ENCODE peak calls at places on chromosome 5, in eight cellular contexts. B is stomach, V is lower lobe of right lung, D is IMR-90, Z is pancreas, X is hepatocyte, E is cardiac fibroblast, H is aorta. M is an unnamed sample.

GRCh38 chr5:159854916-159855315 is 61.4 kb upstream of the ADRA1B start:
- DNase-seq in H (no peak), B (no peak), Z (no peak), X (no peak), V (no peak), E (peak; percentile 48), D (peak; percentile 34), M (no peak)

GRCh38 chr5:168443533-168443932 is 42.7 kb upstream of the RARS1 start:
- DNase-seq in E (no peak), D (no peak), H (no peak), V (no peak), X (no peak), Z (no peak), B (no peak), M (no peak)

GRCh38 chr5:180296778-180297177 is 4.9 kb upstream of the MAPK9 start:
- DNase-seq in H (no peak), B (no peak), E (peak; percentile 49), D (peak; percentile 13), Z (no peak), X (no peak), V (no peak), M (no peak)

GRCh38 chr5:99019812-99020697 is 91.2 kb upstream of the CHD1 start:
- DNase-seq in H (no peak), V (no peak), Z (no peak), X (peak; percentile 63), D (peak; percentile 87), E (peak; percentile 84), B (no peak), M (peak; percentile 31)

GRCh38 chr5:16736158-16736994 is 119.6 kb upstream of the RETREG1 start:
- DNase-seq in E (peak; percentile 75), X (peak; percentile 72), H (no peak), D (peak; percentile 87), Z (peak; percentile 83), B (peak; percentile 83), V (peak; percentile 71), M (peak; percentile 82)

GRCh38 chr5:621341-621761 is 9.2 kb downstream of the CEP72 start:
- DNase-seq in X (no peak), H (peak; percentile 66), V (no peak), E (no peak), D (no peak), Z (no peak), B (no peak), M (no peak)

GRCh38 chr5:103774736-103775135 is 212.1 kb upstream of the NUDT12 start:
- DNase-seq in Z (no peak), H (no peak), E (peak; percentile 18), D (peak; percentile 5), X (peak; percentile 20), V (no peak), B (no peak), M (no peak)

GRCh38 chr5:103013933-103014552 is 105.9 kb downstream of the GIN1 start:
- DNase-seq in Z (no peak), X (no peak), D (peak; percentile 25), B (no peak), H (no peak), V (no peak), E (peak; percentile 40), M (no peak)

GRCh38 chr5:111704452-111705085 is 52.4 kb downstream of the NREP start:
- DNase-seq in E (no peak), B (no peak), Z (no peak), X (no peak), V (no peak), D (no peak), H (no peak), M (no peak)

GRCh38 chr5:169804861-169805260 is 167.8 kb downstream of the DOCK2 start:
- DNase-seq in H (no peak), B (no peak), X (no peak), E (peak; percentile 89), Z (no peak), V (no peak), D (peak; percentile 90), M (no peak)

GRCh38 chr5:142717582-142718215 is 31.8 kb upstream of the FGF1 start:
- DNase-seq in B (no peak), D (peak; percentile 72), V (no peak), H (peak; percentile 15), E (peak; percentile 84), X (peak; percentile 69), Z (peak; percentile 40), M (no peak)

GRCh38 chr5:132489871-132490483 is 596 bp downstream of the IRF1 start:
- DNase-seq in V (peak; percentile 83), Z (peak; percentile 65), E (peak; percentile 36), X (peak; percentile 72), B (peak; percentile 69), D (peak; percentile 43), H (peak; percentile 87), M (peak; percentile 60)

GRCh38 chr5:7436521-7436920 is 40.6 kb downstream of the ADCY2 start:
- DNase-seq in V (no peak), H (no peak), B (no peak), Z (no peak), X (no peak), D (no peak), E (no peak), M (no peak)

GRCh38 chr5:129249891-129250290 is 155.3 kb downstream of the ISOC1 start:
- DNase-seq in H (no peak), Z (no peak), D (no peak), X (no peak), V (no peak), B (no peak), E (peak; percentile 40), M (no peak)

GRCh38 chr5:23257656-23258055 is 249.8 kb upstream of the PRDM9 start:
- DNase-seq in H (no peak), Z (no peak), B (no peak), V (no peak), X (no peak), E (no peak), D (no peak), M (no peak)

GRCh38 chr5:16578474-16578883 is 38.3 kb downstream of the RETREG1 start:
- DNase-seq in H (no peak), E (no peak), V (no peak), B (no peak), D (no peak), X (no peak), Z (no peak), M (no peak)

GRCh38 chr5:53335115-53335514 is 145.3 kb upstream of the FST start:
- DNase-seq in H (no peak), V (no peak), X (peak; percentile 41), D (peak; percentile 34), B (no peak), E (peak; percentile 44), Z (no peak), M (no peak)

GRCh38 chr5:180208435-180209081 is 453 bp downstream of the RASGEF1C start:
- DNase-seq in H (no peak), Z (peak; percentile 22), B (no peak), E (no peak), V (no peak), D (no peak), X (peak; percentile 50), M (no peak)

GRCh38 chr5:172334196-172334595 is 50.6 kb upstream of the UBTD2 start:
- DNase-seq in D (no peak), B (no peak), H (no peak), Z (no peak), E (no peak), V (no peak), X (no peak), M (no peak)

DNA sequence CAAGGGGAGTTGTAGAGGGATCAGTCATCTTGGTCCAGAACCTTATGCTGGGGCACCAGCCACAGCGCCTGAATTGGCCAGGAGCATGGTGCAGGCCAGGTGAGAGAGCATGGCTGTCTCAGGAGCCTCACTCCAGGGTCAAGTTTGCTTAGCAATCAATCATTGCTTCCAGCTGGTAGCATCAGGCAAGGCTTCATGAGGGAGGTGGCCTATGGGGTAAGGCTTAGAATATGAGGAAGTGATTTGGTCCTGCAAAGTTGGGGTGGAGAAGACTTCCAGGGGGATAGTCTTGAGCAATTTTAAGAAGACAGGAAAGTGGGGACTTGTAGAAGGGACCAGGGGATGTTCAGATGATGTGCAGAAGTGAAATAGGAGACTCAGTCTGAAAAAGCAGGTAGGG is 53.9 kb upstream of the PITX1 start:
- DNase-seq in E (no peak), H (no peak), Z (no peak), D (no peak), B (no peak), X (no peak), V (no peak), M (no peak)
- H3K4me3 ChIP-seq in E (no peak overlapping the region), H (no peak overlapping the region), Z (no peak overlapping the region), D (no peak overlapping the region), B (no peak overlapping the region), X (no peak overlapping the region), V (no peak overlapping the region), M (no peak overlapping the region)

DNA sequence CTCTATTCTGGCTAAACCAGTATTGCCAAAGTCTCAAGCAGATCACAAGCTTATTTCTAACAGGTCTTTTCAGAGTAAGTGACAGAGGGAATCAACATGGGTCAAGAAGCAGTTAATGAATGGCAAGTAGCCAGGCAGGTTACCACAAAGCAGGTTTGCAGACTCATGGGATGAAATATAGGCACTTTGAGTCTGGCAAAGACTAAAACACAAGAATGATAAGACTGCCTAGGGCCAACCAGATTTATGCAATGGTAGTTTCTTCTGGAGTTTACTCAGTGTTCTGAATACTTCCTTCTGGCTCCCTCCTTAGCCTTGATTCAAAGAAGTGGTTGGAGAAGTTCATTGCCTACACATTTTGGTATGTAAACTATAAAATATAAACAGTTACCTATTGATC is 3.6 kb downstream of the HMGCS1 start:
- DNase-seq in D (peak; percentile 10), Z (no peak), V (no peak), E (no peak), B (peak; percentile 28), X (no peak), H (no peak), M (no peak)
- H3K4me3 ChIP-seq in D (no peak overlapping the region), Z (no peak overlapping the region), V (peak overlapping the region; percentile 72), E (peak overlapping the region; percentile 94), B (no peak overlapping the region), X (peak overlapping the region; percentile 10), H (no peak overlapping the region), M (no peak overlapping the region)

GRCh38 chr5:127571732-127572131 is 54.3 kb downstream of the PRRC1 start:
- DNase-seq in D (no peak), B (no peak), H (no peak), Z (no peak), V (no peak), X (no peak), E (no peak), M (no peak)

GRCh38 chr5:127567026-127567768 is 49.8 kb downstream of the PRRC1 start:
- DNase-seq in H (no peak), B (no peak), V (no peak), D (no peak), X (no peak), Z (no peak), E (no peak), M (no peak)

GRCh38 chr5:127565586-127566270 is 48.3 kb downstream of the PRRC1 start:
- DNase-seq in V (no peak), H (no peak), X (no peak), Z (no peak), B (no peak), D (no peak), E (no peak), M (no peak)

GRCh38 chr5:127571314-127571713 is 53.9 kb downstream of the PRRC1 start:
- DNase-seq in E (no peak), B (no peak), Z (no peak), D (no peak), H (no peak), X (no peak), V (no peak), M (no peak)

GRCh38 chr5:127568166-127568565 is 50.7 kb downstream of the PRRC1 start:
- DNase-seq in H (no peak), X (no peak), B (no peak), E (no peak), D (no peak), Z (no peak), V (no peak), M (no peak)
- H3K4me3 ChIP-seq in H (no peak overlapping the region), X (no peak overlapping the region), B (no peak overlapping the region), E (no peak overlapping the region), D (no peak overlapping the region), Z (no peak overlapping the region), V (no peak overlapping the region), M (no peak overlapping the region)

GRCh38 chr5:57442080-57442839 is 40.4 kb downstream of the ACTBL2 start:
- DNase-seq in Z (no peak), H (no peak), E (peak; percentile 97), B (no peak), V (no peak), X (peak; percentile 42), D (peak; percentile 95), M (no peak)
- H3K4me3 ChIP-seq in Z (no peak overlapping the region), H (no peak overlapping the region), E (no peak overlapping the region), B (no peak overlapping the region), V (no peak overlapping the region), X (no peak overlapping the region), D (no peak overlapping the region), M (no peak overlapping the region)